ENCODE peak calls at places on chromosomes 16 and 17, in seven cellular contexts. X is spleen, F is Right ventricle myocardium superior, T is posterior cingulate gyrus, N is A172, B is Ammon's horn, D is NB4. Y is an unnamed sample.

GRCh38 chr17:46002311-46002972 is 3.4 kb downstream of the STH start:
- DNase-seq in X (peak; percentile 88), F (peak; percentile 72), B (peak; percentile 76), D (peak; percentile 68), T (peak; percentile 89), N (peak; percentile 62), Y (peak; percentile 64)

GRCh38 chr17:56290486-56291118 is 137.3 kb downstream of the ANKFN1 start:
- DNase-seq in D (peak; percentile 16), T (no peak), N (no peak), X (no peak), B (no peak), F (no peak), Y (no peak)

GRCh38 chr16:56609463-56609921 is 1.1 kb downstream of the MT2A start:
- DNase-seq in T (no peak), D (peak; percentile 94), N (peak; percentile 82), B (peak; percentile 85), F (peak; percentile 70), X (peak; percentile 84), Y (peak; percentile 65)

GRCh38 chr17:12806630-12807029 is 17.3 kb downstream of the ARHGAP44 start:
- DNase-seq in X (no peak), T (no peak), D (no peak), F (no peak), B (no peak), N (no peak), Y (no peak)

GRCh38 chr16:87318158-87318644 is 1.0 kb upstream of the C16orf95 start:
- DNase-seq in D (no peak), N (no peak), X (peak; percentile 51), B (no peak), T (no peak), F (no peak), Y (no peak)

GRCh38 chr17:74862919-74863318 is 3.2 kb upstream of the GRIN2C start:
- DNase-seq in X (no peak), N (no peak), D (no peak), T (no peak), F (no peak), B (no peak), Y (no peak)

GRCh38 chr16:9384141-9384540 is 292.7 kb downstream of the HAPSTR1 start:
- DNase-seq in T (no peak), F (no peak), X (no peak), N (no peak), D (no peak), B (no peak), Y (no peak)

GRCh38 chr16:11411059-11411550 is 65.8 kb downstream of the RMI2 start:
- DNase-seq in T (no peak), B (no peak), X (no peak), N (no peak), F (no peak), D (no peak), Y (no peak)

GRCh38 chr17:15780188-15780587 is 48.1 kb downstream of the TBC1D26 start:
- DNase-seq in N (no peak), X (no peak), F (no peak), B (no peak), D (no peak), T (no peak), Y (no peak)

GRCh38 chr17:83062011-83062817 is 17.2 kb upstream of the METRNL start:
- DNase-seq in D (no peak), N (no peak), B (no peak), X (peak; percentile 72), F (peak; percentile 26), T (peak; percentile 65), Y (no peak)

GRCh38 chr17:62986549-62986948 is 20.5 kb downstream of the TANC2 start:
- DNase-seq in N (no peak), F (no peak), D (no peak), B (no peak), X (no peak), T (no peak), Y (no peak)

GRCh38 chr16:69772560-69773254 is 10.6 kb downstream of the WWP2 start:
- DNase-seq in N (peak; percentile 16), B (no peak), X (no peak), F (no peak), T (no peak), D (no peak), Y (no peak)

GRCh38 chr16:30585022-30585399 is 486 bp downstream of the ZNF785 start:
- DNase-seq in X (no peak), D (peak; percentile 59), T (no peak), F (no peak), N (no peak), B (peak; percentile 28), Y (no peak)

GRCh38 chr16:67820608-67821259 is 14.0 kb downstream of the TSNAXIP1 start:
- DNase-seq in N (no peak), T (no peak), X (no peak), B (no peak), F (no peak), D (no peak), Y (no peak)

GRCh38 chr16:24423332-24423731 is 116.0 kb upstream of the RBBP6 start:
- DNase-seq in X (no peak), D (no peak), T (no peak), F (no peak), N (no peak), B (no peak), Y (peak; percentile 29)

GRCh38 chr17:17172990-17173389 is 33.1 kb downstream of the PLD6 start:
- DNase-seq in B (no peak), F (peak; percentile 17), T (peak; percentile 5), X (no peak), N (no peak), D (no peak), Y (no peak)

GRCh38 chr16:28823291-28823718 is 506 bp downstream of the ATXN2L start:
- DNase-seq in D (no peak), F (no peak), T (no peak), B (no peak), X (no peak), N (no peak), Y (no peak)

GRCh38 chr16:50198802-50199410 is 45.8 kb downstream of the TENT4B start:
- DNase-seq in B (no peak), F (no peak), D (no peak), N (no peak), X (no peak), T (no peak), Y (no peak)

GRCh38 chr16:57391308-57391699 is 13.3 kb upstream of the CCL17 start:
- DNase-seq in N (no peak), B (no peak), X (no peak), F (no peak), D (no peak), T (no peak), Y (no peak)

GRCh38 chr17:82318772-82319606 is 1.6 kb upstream of the CD7 start:
- DNase-seq in T (no peak), X (no peak), N (no peak), D (no peak), F (no peak), B (no peak), Y (no peak)

GRCh38 chr17:45170280-45170975 is 8.8 kb downstream of the HEXIM2 start:
- DNase-seq in N (peak; percentile 15), B (peak; percentile 25), F (no peak), X (no peak), D (peak; percentile 26), T (peak; percentile 78), Y (no peak)

GRCh38 chr17:43368740-43369506 is 29.9 kb upstream of the ARL4D start:
- DNase-seq in X (peak; percentile 93), T (peak; percentile 94), D (peak; percentile 95), N (peak; percentile 62), F (peak; percentile 91), B (peak; percentile 89), Y (peak; percentile 77)

GRCh38 chr16:82384017-82384416 is 214.0 kb upstream of the MPHOSPH6 start:
- DNase-seq in T (no peak), B (no peak), F (no peak), D (no peak), N (no peak), X (no peak), Y (no peak)